ENCODE peak calls at places on chromosomes 7 and 10, in four cellular contexts. A is DMS53, M is HEK293T, D is heart right ventricle. I is an unnamed sample.

GRCh38 chr10:485776-486572 is 203.5 kb downstream of the DIP2C start:
- DNase-seq in A (no peak), M (no peak), D (no peak), I (peak; percentile 93)

GRCh38 chr7:5595545-5596045 is 172.0 kb upstream of the TNRC18 start:
- DNase-seq in A (no peak), M (no peak), D (no peak), I (peak; percentile 70)

GRCh38 chr10:116408716-116409115 is 18.9 kb upstream of the PNLIPRP3 start:
- DNase-seq in A (no peak), M (no peak), D (no peak), I (no peak)

GRCh38 chr7:142298009-142298408 is 40.2 kb upstream of the PRSS58 start:
- DNase-seq in A (peak; percentile 38), M (peak; percentile 52), D (no peak), I (peak; percentile 55)

GRCh38 chr10:17001961-17002749 is 127.5 kb downstream of the CUBN start:
- DNase-seq in A (peak; percentile 49), M (no peak), D (peak; percentile 74), I (no peak)

GRCh38 chr7:96612034-96612433 is 97.6 kb downstream of the SEM1 start:
- DNase-seq in A (no peak), M (no peak), D (no peak), I (peak; percentile 48)

GRCh38 chr7:94529516-94529915 is 19.9 kb downstream of the CASD1 start:
- DNase-seq in A (no peak), M (no peak), D (no peak), I (no peak)

GRCh38 chr10:1668347-1668746 is 69.0 kb downstream of the ADARB2 start:
- DNase-seq in A (no peak), M (no peak), D (no peak), I (no peak)

GRCh38 chr10:119333146-119333792 is 125.9 kb downstream of the GRK5 start:
- DNase-seq in A (peak; percentile 20), M (no peak), D (no peak), I (peak; percentile 86)

GRCh38 chr10:109933984-109934565 is 10.8 kb upstream of the XPNPEP1 start:
- DNase-seq in A (peak; percentile 6), M (no peak), D (no peak), I (no peak)

I was measured in NCI-H69.